ENCODE peak calls at places on chromosome 17, in six cellular contexts. A, E, W, M, J and N are unnamed samples.
A peak's percentile ranks its signal among the peaks of the same experiment; 100 is the strongest.

GRCh38 chr17:34581446-34582184 is 2.2 kb downstream of the TMEM132E start:
- DNase-seq in W (no peak), A (no peak), M (no peak), E (peak; percentile 61), J (no peak), N (no peak)

GRCh38 chr17:81537343-81537855 is 9.2 kb downstream of the FSCN2 start:
- DNase-seq in J (no peak), E (no peak), M (no peak), A (no peak), W (peak; percentile 87), N (no peak)

GRCh38 chr17:15955793-15956541 is 11.0 kb downstream of the ADORA2B start:
- DNase-seq in E (no peak), J (no peak), A (no peak), W (peak; percentile 9), M (no peak), N (no peak)

GRCh38 chr17:16150251-16150859 is 65.0 kb downstream of the NCOR1 start:
- DNase-seq in W (no peak), E (no peak), J (no peak), M (no peak), A (no peak), N (no peak)

GRCh38 chr17:17313350-17313991 is 10.3 kb downstream of the NT5M start:
- DNase-seq in A (peak; percentile 68), J (no peak), E (peak; percentile 77), M (peak; percentile 60), W (peak; percentile 89), N (peak; percentile 79)

GRCh38 chr17:40355123-40355803 is 9.3 kb downstream of the GJD3 start:
- DNase-seq in M (peak; percentile 64), E (peak; percentile 87), J (no peak), A (no peak), W (peak; percentile 95), N (peak; percentile 63)

GRCh38 chr17:20210180-20210579 is 201.0 kb downstream of the SPECC1 start:
- DNase-seq in J (no peak), W (no peak), E (no peak), A (no peak), M (no peak), N (no peak)

GRCh38 chr17:72404872-72405271 is 284.1 kb downstream of the SOX9 start:
- DNase-seq in M (no peak), A (no peak), J (no peak), E (no peak), W (no peak), N (no peak)

GRCh38 chr17:3549610-3550162 is 7.9 kb downstream of the TRPV3 start:
- DNase-seq in E (no peak), M (no peak), W (no peak), J (no peak), A (no peak), N (no peak)

GRCh38 chr17:21841839-21842238 is 149.5 kb downstream of the KCNJ18 start:
- DNase-seq in A (no peak), W (no peak), M (no peak), E (no peak), J (no peak), N (no peak)

GRCh38 chr17:2111691-2112090 is 56.8 kb downstream of the HIC1 start:
- DNase-seq in M (no peak), J (no peak), W (no peak), A (no peak), E (no peak), N (no peak)
- H3K27ac ChIP-seq in M (no peak overlapping the region), J (no peak overlapping the region), W (no peak overlapping the region), A (no peak overlapping the region), E (no peak overlapping the region), N (no peak overlapping the region)

DNA sequence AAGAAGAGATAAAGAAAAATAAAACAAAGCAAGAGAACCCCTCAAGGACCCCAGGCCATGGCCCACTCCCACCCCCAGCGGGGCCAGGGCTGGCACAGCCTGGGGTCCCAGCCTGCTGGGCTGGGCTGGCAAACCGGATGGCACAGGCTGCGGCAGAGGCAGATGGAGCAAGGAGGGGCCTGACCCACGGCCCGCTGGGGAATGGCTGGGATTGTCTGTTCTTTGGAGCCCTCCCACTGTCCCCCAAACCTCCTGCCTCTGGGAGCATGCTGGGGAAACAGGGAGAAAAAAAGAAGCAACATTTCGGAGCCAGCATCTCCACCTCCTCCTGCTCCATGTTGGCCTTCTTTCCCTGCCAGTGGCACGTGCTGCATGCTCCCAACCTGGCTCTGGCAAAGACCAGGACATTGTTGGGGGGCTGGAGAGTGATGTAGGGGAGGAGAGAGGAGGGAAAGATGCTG is 37.1 kb upstream of the LHX1 start:
- DNase-seq in M (no peak), E (no peak), W (no peak), J (no peak), A (no peak), N (no peak)
- H3K27ac ChIP-seq in M (no peak overlapping the region), E (no peak overlapping the region), W (no peak overlapping the region), J (no peak overlapping the region), A (no peak overlapping the region), N (no peak overlapping the region)

GRCh38 chr17:78895322-78895721 is 7.7 kb downstream of the CEP295NL start:
- DNase-seq in A (no peak), E (no peak), J (no peak), M (no peak), W (no peak), N (no peak)
- H3K27ac ChIP-seq in A (no peak overlapping the region), E (no peak overlapping the region), J (peak overlapping the region; percentile 56), M (no peak overlapping the region), W (peak overlapping the region; percentile 63), N (no peak overlapping the region)

DNA sequence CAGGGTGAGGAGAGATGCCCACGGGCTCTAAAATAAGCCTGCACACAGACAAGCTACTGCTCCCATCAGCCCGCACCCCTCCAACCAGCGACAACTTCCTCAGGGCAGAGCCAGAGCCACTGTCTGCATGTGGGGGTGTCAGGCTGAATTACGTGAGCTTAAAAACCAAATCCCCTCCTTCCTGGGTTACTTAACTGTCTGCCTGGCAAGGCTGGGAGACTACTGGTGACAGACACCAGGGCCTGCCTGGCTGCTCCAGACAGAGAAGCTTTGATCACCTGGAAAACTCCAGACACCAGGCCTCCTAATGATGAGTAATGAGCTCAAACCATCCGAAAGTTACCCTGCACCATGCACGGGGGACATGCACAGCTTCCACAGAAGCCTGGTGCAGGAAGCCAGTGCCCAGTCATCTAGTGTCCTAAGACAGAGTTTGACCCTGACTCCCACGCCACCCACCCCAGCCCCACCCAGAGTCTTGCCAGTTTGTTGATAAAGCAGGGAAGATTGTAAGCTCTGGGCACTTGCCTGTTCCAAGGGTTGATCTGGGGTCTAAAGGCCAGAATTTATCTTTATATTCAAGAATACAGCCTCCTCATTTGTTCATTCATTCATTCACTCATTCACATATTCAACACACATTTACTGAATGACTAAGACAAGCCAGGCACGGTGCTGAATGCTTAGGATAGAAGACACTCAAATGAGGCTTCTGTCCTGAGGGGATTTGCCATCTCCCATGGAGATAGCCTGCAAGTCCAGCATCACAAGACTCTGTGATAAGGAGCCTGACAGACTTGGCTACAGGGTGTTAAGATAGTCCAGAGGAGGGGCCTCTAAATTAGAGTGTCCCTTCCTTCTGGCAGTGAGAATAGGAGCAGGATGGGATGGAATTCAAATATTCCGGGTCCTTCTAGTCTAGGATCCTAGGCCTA is 7.1 kb upstream of the CCDC182 start:
- DNase-seq in E (no peak), J (no peak), M (no peak), A (no peak), W (no peak), N (no peak)
- H3K27ac ChIP-seq in E (no peak overlapping the region), J (no peak overlapping the region), M (no peak overlapping the region), A (no peak overlapping the region), W (no peak overlapping the region), N (no peak overlapping the region)